ENCODE peak calls at places on chromosomes 6 and 20, in nine cellular contexts. B, P, W, V, A, G, M, X and K are unnamed samples.

GRCh38 chr20:2237059-2237458 is 58.7 kb upstream of the TGM3 start:
- DNase-seq in B (no peak), P (no peak), W (peak), V (peak), A (peak), G (no peak), M (no peak), X (peak), K (peak)

GRCh38 chr6:98834060-98835031 is at the start of gene POU3F2:
- DNase-seq in B (no peak), P (peak), W (no peak), V (peak), A (no peak), G (peak), M (peak), X (peak), K (peak)

GRCh38 chr6:41723178-41723935 is 12.1 kb downstream of the TFEB start:
- DNase-seq in B (no peak), P (peak), W (no peak), V (peak), A (peak), G (no peak), M (peak), X (peak), K (peak)

GRCh38 chr20:1893721-1894470 is 1.3 kb upstream of the SIRPA start:
- DNase-seq in B (no peak), P (no peak), W (peak), V (no peak), A (peak), G (peak), M (no peak), X (no peak), K (no peak)

GRCh38 chr20:37190354-37190753 is 11.0 kb upstream of the MROH8 start:
- DNase-seq in B (no peak), P (no peak), W (no peak), V (no peak), A (no peak), G (no peak), M (no peak), X (no peak), K (no peak)

GRCh38 chr6:136695410-136695809 is 96.9 kb downstream of the MAP3K5 start:
- DNase-seq in B (no peak), P (no peak), W (no peak), V (no peak), A (no peak), G (no peak), M (no peak), X (no peak), K (no peak)

GRCh38 chr6:16236648-16237199 is 1.7 kb upstream of the GMPR start:
- DNase-seq in B (peak), P (no peak), W (no peak), V (peak), A (no peak), G (no peak), M (peak), X (no peak), K (no peak)

GRCh38 chr20:35561268-35561667 is 19.4 kb downstream of the ERGIC3 start:
- DNase-seq in B (no peak), P (peak), W (no peak), V (no peak), A (no peak), G (no peak), M (no peak), X (peak), K (no peak)

GRCh38 chr20:46088409-46089075 is 1.2 kb downstream of the NCOA5 start:
- DNase-seq in B (no peak), P (peak), W (no peak), V (no peak), A (no peak), G (no peak), M (no peak), X (peak), K (no peak)

GRCh38 chr20:53859684-53860083 is 210.7 kb downstream of the BCAS1 start:
- DNase-seq in B (no peak), P (no peak), W (no peak), V (peak), A (peak), G (no peak), M (no peak), X (no peak), K (peak)

GRCh38 chr6:18561006-18561750 is 174.0 kb downstream of the RNF144B start:
- DNase-seq in B (no peak), P (no peak), W (no peak), V (no peak), A (no peak), G (no peak), M (no peak), X (no peak), K (peak)

GRCh38 chr6:166166314-166167257 is 1.1 kb downstream of the TBXT start:
- DNase-seq in B (no peak), P (no peak), W (no peak), V (no peak), A (no peak), G (no peak), M (peak), X (no peak), K (no peak)

GRCh38 chr6:79608334-79609224 is 22.6 kb upstream of the SH3BGRL2 start:
- DNase-seq in B (no peak), P (no peak), W (no peak), V (peak), A (no peak), G (no peak), M (no peak), X (no peak), K (no peak)

GRCh38 chr6:78910611-78911134 is 43.3 kb downstream of the IRAK1BP1 start:
- DNase-seq in B (no peak), P (no peak), W (no peak), V (peak), A (no peak), G (no peak), M (peak), X (no peak), K (peak)

GRCh38 chr6:119339941-119340456 is 9.6 kb downstream of the MAN1A1 start:
- DNase-seq in B (no peak), P (no peak), W (no peak), V (no peak), A (no peak), G (no peak), M (no peak), X (no peak), K (peak)

GRCh38 chr6:25756382-25757354 is 2.1 kb downstream of the SLC17A4 start:
- DNase-seq in B (no peak), P (no peak), W (no peak), V (no peak), A (no peak), G (no peak), M (no peak), X (no peak), K (no peak)

GRCh38 chr6:111764238-111765182 is 108.7 kb downstream of the FYN start:
- DNase-seq in B (no peak), P (no peak), W (no peak), V (peak), A (peak), G (no peak), M (peak), X (no peak), K (no peak)

GRCh38 chr20:32018269-32019155 is 8.3 kb downstream of the CCM2L start:
- DNase-seq in B (no peak), P (peak), W (peak), V (peak), A (peak), G (no peak), M (peak), X (peak), K (no peak)

GRCh38 chr6:169959129-169960002 is 207.9 kb downstream of the ERMARD start:
- DNase-seq in B (no peak), P (no peak), W (peak), V (peak), A (peak), G (no peak), M (peak), X (no peak), K (peak)

GRCh38 chr20:34530342-34530741 is 14.1 kb downstream of the DYNLRB1 start:
- DNase-seq in B (no peak), P (no peak), W (no peak), V (no peak), A (no peak), G (no peak), M (no peak), X (no peak), K (peak)

GRCh38 chr20:58131581-58132142 is 96.8 kb downstream of the ANKRD60 start:
- DNase-seq in B (no peak), P (peak), W (no peak), V (no peak), A (no peak), G (no peak), M (no peak), X (peak), K (no peak)

GRCh38 chr6:12232339-12232738 is 57.8 kb upstream of the EDN1 start:
- DNase-seq in B (no peak), P (no peak), W (no peak), V (no peak), A (no peak), G (no peak), M (peak), X (peak), K (no peak)